ENCODE peak calls at places on chromosomes 2 and 18, in ten cellular contexts. One of them, this sample, is unnamed.

GRCh38 chr2:10141736-10142639 is 19.4 kb downstream of the RRM2 start:
- DNase-seq in myocyte: no peak
- DNase-seq in sciatic nerve: no peak
- DNase-seq in H9: peak; percentile 72
- DNase-seq in lower lobe of right lung: no peak
- DNase-seq in natural killer cell: no peak
- DNase-seq in T follicular helper cell: no peak
- DNase-seq in activated CD4-positive, alpha-beta T cell treated with anti-CD3 and anti-CD28 coated beads, Interleukin-2, amount 50 U/mL, for 4 hours: no peak
- DNase-seq in kidney glomerular epithelial cell: no peak
- DNase-seq in brain microvascular endothelial cell: no peak
- DNase-seq in this sample: peak; percentile 62

GRCh38 chr2:149038442-149039212 is at the start of gene LYPD6B:
- DNase-seq in kidney glomerular epithelial cell: no peak
- DNase-seq in sciatic nerve: no peak
- DNase-seq in T follicular helper cell: no peak
- DNase-seq in natural killer cell: no peak
- DNase-seq in lower lobe of right lung: peak; percentile 69
- DNase-seq in H9: peak; percentile 68
- DNase-seq in activated CD4-positive, alpha-beta T cell treated with anti-CD3 and anti-CD28 coated beads, Interleukin-2, amount 50 U/mL, for 4 hours: no peak
- DNase-seq in myocyte: no peak
- DNase-seq in brain microvascular endothelial cell: no peak
- DNase-seq in this sample: peak; percentile 59

GRCh38 chr18:55627007-55627406 is 39.0 kb upstream of the TCF4 start:
- DNase-seq in H9: no peak
- DNase-seq in lower lobe of right lung: no peak
- DNase-seq in natural killer cell: no peak
- DNase-seq in activated CD4-positive, alpha-beta T cell treated with anti-CD3 and anti-CD28 coated beads, Interleukin-2, amount 50 U/mL, for 4 hours: no peak
- DNase-seq in myocyte: no peak
- DNase-seq in brain microvascular endothelial cell: no peak
- DNase-seq in kidney glomerular epithelial cell: no peak
- DNase-seq in sciatic nerve: no peak
- DNase-seq in T follicular helper cell: no peak
- DNase-seq in this sample: no peak

GRCh38 chr18:69599377-69599776 is 198.7 kb downstream of the DOK6 start:
- DNase-seq in myocyte: no peak
- DNase-seq in kidney glomerular epithelial cell: no peak
- DNase-seq in T follicular helper cell: no peak
- DNase-seq in H9: no peak
- DNase-seq in activated CD4-positive, alpha-beta T cell treated with anti-CD3 and anti-CD28 coated beads, Interleukin-2, amount 50 U/mL, for 4 hours: no peak
- DNase-seq in brain microvascular endothelial cell: no peak
- DNase-seq in lower lobe of right lung: no peak
- DNase-seq in sciatic nerve: no peak
- DNase-seq in natural killer cell: no peak
- DNase-seq in this sample: no peak

GRCh38 chr2:64831977-64832328 is 157.2 kb upstream of the SLC1A4 start:
- DNase-seq in T follicular helper cell: no peak
- DNase-seq in kidney glomerular epithelial cell: no peak
- DNase-seq in myocyte: no peak
- DNase-seq in sciatic nerve: no peak
- DNase-seq in H9: no peak
- DNase-seq in lower lobe of right lung: no peak
- DNase-seq in natural killer cell: no peak
- DNase-seq in activated CD4-positive, alpha-beta T cell treated with anti-CD3 and anti-CD28 coated beads, Interleukin-2, amount 50 U/mL, for 4 hours: no peak
- DNase-seq in brain microvascular endothelial cell: no peak
- DNase-seq in this sample: no peak

GRCh38 chr2:72931280-72931910 is 14.1 kb downstream of the EMX1 start:
- DNase-seq in lower lobe of right lung: no peak
- DNase-seq in myocyte: peak; percentile 13
- DNase-seq in T follicular helper cell: no peak
- DNase-seq in H9: no peak
- DNase-seq in sciatic nerve: peak; percentile 43
- DNase-seq in kidney glomerular epithelial cell: peak; percentile 32
- DNase-seq in natural killer cell: no peak
- DNase-seq in brain microvascular endothelial cell: no peak
- DNase-seq in activated CD4-positive, alpha-beta T cell treated with anti-CD3 and anti-CD28 coated beads, Interleukin-2, amount 50 U/mL, for 4 hours: no peak
- DNase-seq in this sample: no peak

GRCh38 chr2:201656740-201657139 is 13.4 kb upstream of the TMEM237 start:
- DNase-seq in kidney glomerular epithelial cell: no peak
- DNase-seq in activated CD4-positive, alpha-beta T cell treated with anti-CD3 and anti-CD28 coated beads, Interleukin-2, amount 50 U/mL, for 4 hours: no peak
- DNase-seq in lower lobe of right lung: no peak
- DNase-seq in natural killer cell: no peak
- DNase-seq in H9: no peak
- DNase-seq in myocyte: no peak
- DNase-seq in brain microvascular endothelial cell: no peak
- DNase-seq in T follicular helper cell: no peak
- DNase-seq in sciatic nerve: no peak
- DNase-seq in this sample: no peak

GRCh38 chr2:17628349-17629261 is 88.1 kb downstream of the VSNL1 start:
- DNase-seq in brain microvascular endothelial cell: no peak
- DNase-seq in H9: no peak
- DNase-seq in natural killer cell: no peak
- DNase-seq in kidney glomerular epithelial cell: peak; percentile 10
- DNase-seq in lower lobe of right lung: no peak
- DNase-seq in sciatic nerve: no peak
- DNase-seq in activated CD4-positive, alpha-beta T cell treated with anti-CD3 and anti-CD28 coated beads, Interleukin-2, amount 50 U/mL, for 4 hours: no peak
- DNase-seq in myocyte: peak; percentile 80
- DNase-seq in T follicular helper cell: no peak
- DNase-seq in this sample: no peak

GRCh38 chr2:1544478-1545069 is 131.3 kb downstream of the TPO start:
- DNase-seq in myocyte: peak; percentile 34
- DNase-seq in kidney glomerular epithelial cell: peak; percentile 5
- DNase-seq in natural killer cell: no peak
- DNase-seq in sciatic nerve: no peak
- DNase-seq in brain microvascular endothelial cell: peak; percentile 58
- DNase-seq in T follicular helper cell: no peak
- DNase-seq in activated CD4-positive, alpha-beta T cell treated with anti-CD3 and anti-CD28 coated beads, Interleukin-2, amount 50 U/mL, for 4 hours: no peak
- DNase-seq in lower lobe of right lung: no peak
- DNase-seq in H9: no peak
- DNase-seq in this sample: no peak

GRCh38 chr18:57780318-57781127 is 22.6 kb downstream of the ATP8B1 start:
- DNase-seq in myocyte: peak; percentile 84
- DNase-seq in lower lobe of right lung: no peak
- DNase-seq in sciatic nerve: no peak
- DNase-seq in brain microvascular endothelial cell: peak; percentile 50
- DNase-seq in H9: no peak
- DNase-seq in T follicular helper cell: no peak
- DNase-seq in natural killer cell: no peak
- DNase-seq in kidney glomerular epithelial cell: peak; percentile 92
- DNase-seq in activated CD4-positive, alpha-beta T cell treated with anti-CD3 and anti-CD28 coated beads, Interleukin-2, amount 50 U/mL, for 4 hours: no peak
- DNase-seq in this sample: no peak

GRCh38 chr2:206443735-206444527 is 599 bp downstream of the ADAM23 start:
- DNase-seq in kidney glomerular epithelial cell: no peak
- DNase-seq in sciatic nerve: no peak
- DNase-seq in brain microvascular endothelial cell: peak; percentile 7
- DNase-seq in T follicular helper cell: no peak
- DNase-seq in H9: peak; percentile 51
- DNase-seq in lower lobe of right lung: no peak
- DNase-seq in myocyte: peak; percentile 54
- DNase-seq in activated CD4-positive, alpha-beta T cell treated with anti-CD3 and anti-CD28 coated beads, Interleukin-2, amount 50 U/mL, for 4 hours: no peak
- DNase-seq in natural killer cell: no peak
- DNase-seq in this sample: peak; percentile 69

This sample was measured in HEK293T.